ENCODE peak calls at places on chromosomes 7 and 10, in eight cellular contexts. Y is coronary artery, G is dorsolateral prefrontal cortex, E is foreskin fibroblast, U is PC-3, H is epithelial cell of esophagus, X is lower lobe of right lung, J is lung. Z is an unnamed sample.
A peak's percentile ranks its signal among the peaks of the same experiment; 100 is the strongest.

GRCh38 chr7:142629588-142630260 is 119.5 kb upstream of the PRSS1 start:
- DNase-seq in Y (no peak), G (no peak), E (peak; percentile 48), U (peak; percentile 17), H (peak; percentile 26), X (no peak), J (no peak), Z (peak; percentile 58)

GRCh38 chr7:42128703-42129102 is 108.3 kb downstream of the GLI3 start:
- DNase-seq in Y (no peak), G (no peak), E (no peak), U (peak; percentile 49), H (peak; percentile 38), X (no peak), J (no peak), Z (peak; percentile 39)

GRCh38 chr10:50538473-50539398 is 85.0 kb downstream of the SGMS1 start:
- DNase-seq in Y (no peak), G (peak; percentile 85), E (no peak), U (no peak), H (peak; percentile 34), X (no peak), J (no peak), Z (no peak)

GRCh38 chr10:43145313-43145712 is 7.1 kb downstream of the CSGALNACT2 start:
- DNase-seq in Y (no peak), G (no peak), E (no peak), U (no peak), H (no peak), X (no peak), J (peak; percentile 23), Z (no peak)

GRCh38 chr10:452512-453504 is 236.7 kb downstream of the DIP2C start:
- DNase-seq in Y (no peak), G (peak; percentile 70), E (peak; percentile 36), U (no peak), H (no peak), X (no peak), J (no peak), Z (no peak)

GRCh38 chr7:100466830-100467605 is 3.0 kb upstream of the SPACDR start:
- DNase-seq in Y (peak; percentile 72), G (no peak), E (no peak), U (no peak), H (no peak), X (no peak), J (no peak), Z (no peak)

GRCh38 chr10:75111906-75112703 is 649 bp downstream of the SAMD8 start:
- DNase-seq in Y (peak; percentile 86), G (no peak), E (peak; percentile 30), U (peak; percentile 80), H (peak; percentile 44), X (peak; percentile 66), J (peak; percentile 52), Z (peak; percentile 59)

GRCh38 chr10:105875050-105875449 is 1234.0 kb downstream of the SORCS3 start:
- DNase-seq in Y (no peak), G (no peak), E (no peak), U (peak; percentile 9), H (no peak), X (no peak), J (no peak), Z (no peak)

GRCh38 chr7:156892086-156892800 is 740 bp downstream of the LMBR1 start:
- DNase-seq in Y (peak; percentile 75), G (no peak), E (no peak), U (peak; percentile 31), H (peak; percentile 33), X (peak; percentile 73), J (peak; percentile 52), Z (no peak)

GRCh38 chr7:33632840-33633239 is 272.5 kb upstream of the BMPER start:
- DNase-seq in Y (no peak), G (no peak), E (no peak), U (no peak), H (no peak), X (no peak), J (no peak), Z (no peak)

GRCh38 chr7:97145068-97145467 is 27.6 kb downstream of the SDHAF3 start:
- DNase-seq in Y (no peak), G (no peak), E (peak; percentile 10), U (peak; percentile 61), H (peak; percentile 47), X (no peak), J (no peak), Z (peak; percentile 54)

GRCh38 chr10:84348860-84349259 is 20.5 kb downstream of the CCSER2 start:
- DNase-seq in Y (no peak), G (no peak), E (peak; percentile 32), U (peak; percentile 41), H (peak; percentile 24), X (no peak), J (no peak), Z (peak; percentile 43)

GRCh38 chr10:17216217-17216900 is 11.7 kb upstream of the VIM start:
- DNase-seq in Y (peak; percentile 85), G (no peak), E (peak; percentile 95), U (peak; percentile 85), H (peak; percentile 93), X (peak; percentile 49), J (no peak), Z (peak; percentile 96)

GRCh38 chr7:24653316-24654085 is 80.2 kb downstream of the PALS2 start:
- DNase-seq in Y (no peak), G (no peak), E (no peak), U (no peak), H (peak; percentile 2), X (no peak), J (no peak), Z (no peak)

GRCh38 chr7:133854739-133855138 is 272.4 kb upstream of the LRGUK start:
- DNase-seq in Y (no peak), G (no peak), E (peak; percentile 41), U (peak; percentile 69), H (peak; percentile 70), X (no peak), J (no peak), Z (peak; percentile 62)

GRCh38 chr10:33195608-33196376 is 138.7 kb downstream of the NRP1 start:
- DNase-seq in Y (peak; percentile 38), G (no peak), E (no peak), U (no peak), H (no peak), X (no peak), J (no peak), Z (no peak)

GRCh38 chr7:28581351-28581750 is 169.0 kb downstream of the CREB5 start:
- DNase-seq in Y (no peak), G (no peak), E (no peak), U (no peak), H (peak; percentile 38), X (no peak), J (no peak), Z (no peak)

DNA sequence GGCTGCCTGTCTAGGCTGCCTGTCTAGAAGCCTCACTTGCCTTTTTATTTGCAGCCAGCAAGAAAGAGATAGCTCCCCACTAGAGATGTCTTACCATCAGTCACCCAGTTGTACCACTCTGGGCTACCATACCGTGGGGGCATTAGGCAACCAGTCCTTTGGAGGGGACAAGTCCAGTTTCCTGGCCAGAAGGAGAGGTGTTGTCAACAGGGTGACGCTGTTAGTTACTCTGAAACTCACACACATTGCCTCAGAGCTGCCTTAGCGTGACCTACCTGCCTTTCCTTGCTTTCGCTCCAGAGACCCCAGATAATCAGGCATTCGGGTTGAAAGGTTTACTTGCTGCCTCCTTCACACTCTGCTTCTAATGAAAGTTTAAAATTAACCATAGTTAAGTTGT is 155.4 kb downstream of the CELF2 start:
- DNase-seq in Y (no peak), G (no peak), E (no peak), U (no peak), H (no peak), X (no peak), J (no peak), Z (no peak)
- H3K4me3 ChIP-seq in Y (no peak overlapping the region), G (peak overlapping the region; percentile 75), E (no peak overlapping the region), U (no peak overlapping the region), H (no peak overlapping the region), X (peak overlapping the region; percentile 15), J (no peak overlapping the region), Z (no peak overlapping the region)

DNA sequence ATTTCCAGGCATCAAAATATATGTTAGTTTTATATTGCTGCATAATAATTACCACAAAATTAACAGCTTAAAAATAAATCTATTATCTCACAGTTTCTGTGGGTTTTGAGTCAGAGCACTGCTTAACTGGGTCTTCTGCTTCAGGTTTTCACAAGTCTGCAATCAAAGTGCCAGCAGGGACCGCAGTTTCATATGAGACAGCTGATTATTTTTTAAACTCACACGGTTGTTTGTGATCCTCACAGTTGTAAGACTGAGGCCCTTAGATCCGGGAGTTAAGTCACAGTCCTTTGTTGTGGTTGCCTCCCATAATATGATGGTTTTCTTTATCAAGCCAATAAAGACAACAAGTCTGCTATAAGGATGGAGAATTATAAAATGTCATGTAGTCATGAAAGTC is 146.0 kb upstream of the ZWINT start:
- DNase-seq in Y (no peak), G (no peak), E (no peak), U (no peak), H (no peak), X (no peak), J (no peak), Z (no peak)
- TF ChIP-seq CTCF in Y (no peak), G (no peak), E (no peak), U (no peak), H (no peak), X (no peak), J (no peak), Z (no peak)

DNA sequence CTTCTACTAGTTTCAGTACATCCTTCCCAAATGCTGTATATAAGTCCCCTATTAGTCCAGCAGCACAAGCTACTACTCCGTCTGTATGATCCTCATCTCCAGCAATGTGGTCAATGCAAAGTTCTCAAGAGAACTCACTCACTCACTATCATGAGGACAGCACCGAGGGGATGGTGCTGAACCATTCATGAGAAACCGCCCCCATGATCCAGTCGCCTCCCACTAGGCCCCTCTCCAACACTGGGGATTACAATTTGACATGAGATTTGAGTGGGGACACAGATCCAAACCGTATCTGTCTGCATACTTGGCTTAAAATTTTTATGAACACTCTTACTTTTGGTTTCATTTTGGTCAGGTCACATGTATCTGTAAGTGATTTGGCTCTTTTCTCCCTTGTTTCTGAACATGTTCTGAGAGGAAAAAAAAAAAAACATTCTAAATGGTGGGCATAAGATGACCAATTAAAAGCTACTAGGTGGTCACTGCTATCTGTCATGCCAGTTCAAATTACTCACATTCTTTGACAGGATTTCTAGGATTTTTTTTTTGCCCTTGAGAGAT is 60.1 kb downstream of the ZNF783 start:
- DNase-seq in Y (no peak), G (no peak), E (no peak), U (no peak), H (no peak), X (no peak), J (no peak), Z (peak; percentile 62)
- H3K4me3 ChIP-seq in Y (peak overlapping the region; percentile 68), G (no peak overlapping the region), E (no peak overlapping the region), U (no peak overlapping the region), H (no peak overlapping the region), X (peak overlapping the region; percentile 28), J (no peak overlapping the region), Z (peak overlapping the region; percentile 54)

DNA sequence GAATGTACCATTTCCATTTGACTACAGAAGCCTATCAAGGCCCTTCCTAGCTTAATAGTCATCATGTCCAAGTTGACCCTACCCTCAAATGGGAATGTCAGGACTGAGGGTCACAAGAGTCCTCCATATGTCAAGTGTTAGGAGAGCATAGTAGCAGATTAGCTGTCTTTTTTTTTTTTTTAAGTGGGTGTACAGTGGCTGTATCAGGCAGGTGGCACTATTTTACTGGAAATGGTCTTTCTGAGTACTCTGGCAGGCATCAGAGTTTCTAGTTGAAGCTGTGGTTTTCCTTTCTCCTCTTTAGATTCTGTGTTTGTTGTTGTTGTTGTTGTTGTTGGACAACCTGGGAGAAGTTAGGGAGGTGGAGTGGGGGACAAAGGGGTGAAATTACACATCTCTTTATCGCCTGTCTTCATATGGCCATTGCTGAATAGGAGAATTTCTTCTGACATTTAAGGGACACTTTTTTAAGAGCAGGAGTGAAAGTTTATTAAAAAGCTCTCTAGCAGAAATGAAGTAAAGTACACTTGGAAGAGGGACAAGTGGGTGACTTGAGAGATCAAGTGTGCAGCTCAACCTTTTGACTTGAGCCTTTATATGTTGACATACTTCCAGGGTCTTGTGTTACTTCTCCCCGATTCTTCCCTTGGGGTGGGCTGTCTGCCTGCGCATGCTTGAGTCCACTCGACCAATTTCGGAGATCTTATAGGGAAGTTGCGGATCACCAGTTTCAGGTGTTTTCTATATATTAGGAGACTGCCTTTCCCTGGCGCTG is 104.1 kb upstream of the FOXP2 start:
- DNase-seq in Y (no peak), G (no peak), E (no peak), U (no peak), H (peak; percentile 5), X (no peak), J (no peak), Z (no peak)
- TF ChIP-seq CTCF in Y (no peak), G (no peak), E (no peak), U (no peak), H (peak; percentile 21), X (peak; percentile 11), J (no peak), Z (no peak)

Z was measured in fibroblast of villous mesenchyme.